ENCODE peak calls at places on chromosomes 1 and 21, in four cellular contexts. One of them, this sample, is unnamed.

GRCh38 chr1:82264762-82265161 is 464.0 kb downstream of the ADGRL2 start:
- DNase-seq in ovary: no peak
- DNase-seq in mesothelial cell of epicardium: no peak
- DNase-seq in choroid plexus epithelial cell: no peak
- DNase-seq in this sample: no peak

GRCh38 chr1:175207971-175208370 is 15.4 kb upstream of the KIAA0040 start:
- DNase-seq in ovary: no peak
- DNase-seq in mesothelial cell of epicardium: no peak
- DNase-seq in choroid plexus epithelial cell: no peak
- DNase-seq in this sample: no peak

GRCh38 chr1:204288061-204288588 is 71.6 kb downstream of the PLEKHA6 start:
- DNase-seq in ovary: peak
- DNase-seq in mesothelial cell of epicardium: peak
- DNase-seq in choroid plexus epithelial cell: peak
- DNase-seq in this sample: no peak

GRCh38 chr1:168050307-168050706 is 86.4 kb downstream of the GPR161 start:
- DNase-seq in ovary: no peak
- DNase-seq in mesothelial cell of epicardium: no peak
- DNase-seq in choroid plexus epithelial cell: no peak
- DNase-seq in this sample: no peak

GRCh38 chr1:156625436-156626078 is 6.3 kb downstream of the HAPLN2 start:
- DNase-seq in ovary: peak
- DNase-seq in mesothelial cell of epicardium: no peak
- DNase-seq in choroid plexus epithelial cell: peak
- DNase-seq in this sample: no peak

GRCh38 chr1:41876533-41877445 is 41.9 kb downstream of the HIVEP3 start:
- DNase-seq in ovary: no peak
- DNase-seq in mesothelial cell of epicardium: no peak
- DNase-seq in choroid plexus epithelial cell: peak
- DNase-seq in this sample: no peak

GRCh38 chr1:6859415-6860343 is 74.4 kb downstream of the CAMTA1 start:
- DNase-seq in ovary: peak
- DNase-seq in mesothelial cell of epicardium: no peak
- DNase-seq in choroid plexus epithelial cell: peak
- DNase-seq in this sample: no peak

GRCh38 chr1:160618763-160619274 is 28.0 kb downstream of the SLAMF1 start:
- DNase-seq in ovary: no peak
- DNase-seq in mesothelial cell of epicardium: no peak
- DNase-seq in choroid plexus epithelial cell: no peak
- DNase-seq in this sample: no peak

GRCh38 chr1:107683198-107683657 is 281.8 kb downstream of the VAV3 start:
- DNase-seq in ovary: no peak
- DNase-seq in mesothelial cell of epicardium: no peak
- DNase-seq in choroid plexus epithelial cell: no peak
- DNase-seq in this sample: no peak

GRCh38 chr21:15250384-15250783 is 185.6 kb upstream of the NRIP1 start:
- DNase-seq in ovary: no peak
- DNase-seq in mesothelial cell of epicardium: no peak
- DNase-seq in choroid plexus epithelial cell: no peak
- DNase-seq in this sample: no peak

GRCh38 chr1:213260322-213261075 is 209.5 kb downstream of the RPS6KC1 start:
- DNase-seq in ovary: no peak
- DNase-seq in mesothelial cell of epicardium: no peak
- DNase-seq in choroid plexus epithelial cell: no peak
- DNase-seq in this sample: no peak

GRCh38 chr1:7341145-7341900 is 429.8 kb upstream of the VAMP3 start:
- DNase-seq in ovary: no peak
- DNase-seq in mesothelial cell of epicardium: no peak
- DNase-seq in choroid plexus epithelial cell: peak
- DNase-seq in this sample: no peak

GRCh38 chr21:33025106-33025470 is 647 bp upstream of the OLIG2 start:
- DNase-seq in ovary: no peak
- DNase-seq in mesothelial cell of epicardium: no peak
- DNase-seq in choroid plexus epithelial cell: no peak
- DNase-seq in this sample: no peak

GRCh38 chr1:232622378-232622777 is 7.6 kb downstream of the SIPA1L2 start:
- DNase-seq in ovary: no peak
- DNase-seq in mesothelial cell of epicardium: no peak
- DNase-seq in choroid plexus epithelial cell: no peak
- DNase-seq in this sample: no peak

GRCh38 chr21:41939391-41939790 is 14.4 kb downstream of the C2CD2 start:
- DNase-seq in ovary: no peak
- DNase-seq in mesothelial cell of epicardium: no peak
- DNase-seq in choroid plexus epithelial cell: no peak
- DNase-seq in this sample: no peak

GRCh38 chr1:85495556-85495955 is 30.6 kb upstream of the DDAH1 start:
- DNase-seq in ovary: no peak
- DNase-seq in mesothelial cell of epicardium: no peak
- DNase-seq in choroid plexus epithelial cell: peak
- DNase-seq in this sample: no peak

GRCh38 chr1:208179850-208180416 is 64.3 kb downstream of the PLXNA2 start:
- DNase-seq in ovary: no peak
- DNase-seq in mesothelial cell of epicardium: no peak
- DNase-seq in choroid plexus epithelial cell: no peak
- DNase-seq in this sample: no peak

This sample was measured in GM12864.